ENCODE peak calls at places on chromosomes 12 and 14, in five cellular contexts. L is GM12878, X is H1, R is GM12891, J is K562. O is an unnamed sample.

GRCh38 chr12:108629824-108630476 is 3.7 kb downstream of the SELPLG start:
- DNase-seq in L (no peak), X (no peak), R (no peak), J (peak), O (peak)

GRCh38 chr14:101186544-101186943 is 283.0 kb upstream of the RTL1 start:
- DNase-seq in L (no peak), X (no peak), R (no peak), J (no peak), O (no peak)

GRCh38 chr14:57382283-57382682 is 8.1 kb upstream of the NAA30 start:
- DNase-seq in L (no peak), X (no peak), R (no peak), J (no peak), O (peak)

GRCh38 chr12:132766380-132767085 is 4.9 kb upstream of the ANKLE2 start:
- DNase-seq in L (no peak), X (no peak), R (no peak), J (no peak), O (no peak)

GRCh38 chr12:50569876-50570275 is 65.1 kb downstream of the DIP2B start:
- DNase-seq in L (no peak), X (no peak), R (no peak), J (no peak), O (no peak)

GRCh38 chr12:68405292-68405900 is 73.2 kb upstream of the MDM1 start:
- DNase-seq in L (no peak), X (no peak), R (no peak), J (no peak), O (no peak)

GRCh38 chr12:112978163-112979081 is at the start of gene OAS2:
- DNase-seq in L (peak), X (no peak), R (peak), J (no peak), O (peak)

GRCh38 chr12:45050331-45050750 is 558 bp downstream of the DBX2 start:
- DNase-seq in L (no peak), X (peak), R (no peak), J (no peak), O (no peak)

GRCh38 chr12:26121841-26122680 is 2.8 kb downstream of the BHLHE41 start:
- DNase-seq in L (no peak), X (peak), R (no peak), J (peak), O (no peak)

DNA sequence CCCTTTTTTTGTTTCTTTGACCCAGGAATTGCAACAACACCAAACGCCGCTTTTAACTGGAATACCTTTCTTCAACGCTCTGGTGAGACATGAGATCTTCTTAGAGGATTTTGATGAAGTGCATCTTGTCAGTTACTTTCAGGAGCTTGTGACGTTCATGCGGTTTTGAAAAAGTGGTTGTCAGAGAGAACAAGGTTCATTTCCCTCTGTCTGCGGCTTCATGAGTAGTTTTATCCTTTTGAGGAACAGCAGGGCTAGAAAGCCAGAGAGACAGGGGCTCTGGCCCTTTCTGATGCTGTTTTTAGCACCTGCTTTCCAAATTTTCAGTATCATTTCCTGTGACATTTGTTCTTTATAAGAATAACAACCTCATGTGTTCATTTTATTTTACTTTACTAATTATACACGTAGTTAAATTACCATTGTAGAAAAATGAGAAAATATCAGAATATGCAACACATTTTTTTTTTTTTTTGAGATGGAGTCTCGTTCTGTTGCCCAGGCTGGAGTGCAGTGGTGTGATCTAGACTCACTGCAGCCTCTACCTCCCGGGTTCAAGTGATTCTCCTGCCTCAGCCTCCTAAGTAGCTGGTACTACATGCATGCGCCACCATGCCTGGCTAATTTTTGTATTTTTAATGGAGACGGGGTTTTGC is 61.8 kb downstream of the GLT1D1 start:
- DNase-seq in L (peak), X (no peak), R (no peak), J (no peak), O (no peak)
- TF ChIP-seq TAF1 in L (no peak), X (no peak), R (no peak), J (no peak), O (no peak)

DNA sequence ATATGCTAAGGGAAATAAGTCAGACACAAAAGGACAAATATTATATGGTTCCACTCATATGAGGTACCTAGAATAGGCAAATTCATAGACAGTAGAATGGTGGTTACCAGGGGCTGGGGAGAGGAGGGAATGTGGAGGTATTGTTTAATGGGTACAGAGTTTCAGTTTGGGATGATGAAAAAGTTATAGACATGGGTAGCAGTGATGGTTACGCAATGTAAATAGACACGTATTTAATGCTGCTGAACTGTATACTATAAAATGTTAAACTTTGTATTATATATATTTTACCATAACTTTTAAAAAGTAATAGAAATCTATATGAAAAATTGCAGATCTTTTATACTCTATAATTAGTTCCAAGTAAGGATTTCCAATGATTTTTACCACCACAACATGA is 71.2 kb downstream of the CDK17 start:
- DNase-seq in L (no peak), X (no peak), R (no peak), J (no peak), O (no peak)
- TF ChIP-seq TAF1 in L (no peak), X (no peak), R (no peak), J (no peak), O (no peak)

GRCh38 chr12:64104376-64104775 is 117.7 kb downstream of the KICS2 start:
- DNase-seq in L (no peak), X (no peak), R (no peak), J (no peak), O (no peak)

GRCh38 chr12:64099430-64099829 is 122.7 kb downstream of the KICS2 start:
- DNase-seq in L (no peak), X (no peak), R (no peak), J (no peak), O (no peak)

GRCh38 chr12:64105026-64105425 is 117.1 kb downstream of the KICS2 start:
- DNase-seq in L (no peak), X (no peak), R (no peak), J (no peak), O (no peak)

GRCh38 chr12:64103821-64104220 is 118.3 kb downstream of the KICS2 start:
- DNase-seq in L (no peak), X (no peak), R (no peak), J (no peak), O (no peak)

DNA sequence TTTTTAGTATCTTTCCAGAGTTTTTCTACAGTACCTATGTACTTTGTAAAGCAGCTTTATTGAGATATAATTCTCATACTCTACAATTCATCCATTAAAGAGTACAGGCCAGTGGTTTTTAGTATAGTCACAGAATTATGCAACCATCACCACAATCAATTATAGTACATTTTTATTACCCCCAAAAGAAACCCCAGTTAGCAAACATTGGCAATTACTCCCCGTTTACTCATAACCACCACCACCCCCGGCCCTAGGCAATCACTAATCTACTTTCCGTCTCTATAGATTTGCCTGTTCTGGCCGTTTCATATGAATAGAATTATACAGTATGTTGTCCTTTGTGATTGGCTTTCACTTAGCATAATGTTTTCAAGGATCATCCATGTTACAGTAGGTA is 119.8 kb downstream of the KICS2 start:
- DNase-seq in L (no peak), X (no peak), R (no peak), J (no peak), O (no peak)
- TF ChIP-seq TAF1 in L (no peak), X (no peak), R (no peak), J (no peak), O (no peak)

DNA sequence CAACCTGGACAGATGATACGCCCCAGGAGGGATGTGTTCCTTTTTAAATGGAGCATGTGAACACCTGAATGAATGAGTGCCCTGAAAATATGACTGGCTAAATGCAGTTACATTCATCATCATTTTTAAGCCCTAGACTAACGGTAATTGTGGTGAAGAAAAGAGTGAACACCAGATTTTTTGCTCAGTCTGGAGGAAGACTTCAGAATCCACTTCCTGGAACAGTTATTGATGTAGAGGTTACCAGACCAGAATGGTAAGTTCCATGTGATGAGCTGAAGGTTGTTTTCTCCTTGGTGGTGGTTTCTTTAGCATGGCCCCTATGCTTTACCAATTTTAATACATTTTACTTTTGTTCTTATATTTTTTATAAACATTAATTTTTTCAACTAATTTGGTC is 29.3 kb downstream of the PIWIL1 start:
- DNase-seq in L (no peak), X (no peak), R (no peak), J (no peak), O (no peak)
- TF ChIP-seq TAF1 in L (no peak), X (no peak), R (no peak), J (no peak), O (no peak)

GRCh38 chr12:111838353-111838752 is 3.7 kb upstream of the MAPKAPK5 start:
- DNase-seq in L (no peak), X (no peak), R (no peak), J (no peak), O (no peak)
- TF ChIP-seq TAF1 in L (no peak), X (no peak), R (no peak), J (no peak), O (no peak)